ENCODE peak calls at places on chromosomes 13 and 19, in seven cellular contexts. E, M, L, O, C, I and U are unnamed samples.

GRCh38 chr19:17484520-17485180 is 14.3 kb downstream of the SLC27A1 start:
- DNase-seq in L (no peak), O (no peak), I (no peak), C (no peak), E (peak), M (no peak), U (no peak)

GRCh38 chr13:107347641-107348369 is 779.9 kb upstream of the ARGLU1 start:
- DNase-seq in I (no peak), C (no peak), L (no peak), E (no peak), M (no peak), O (no peak), U (no peak)

GRCh38 chr13:45292176-45292575 is 48.8 kb downstream of the TPT1 start:
- DNase-seq in M (peak), I (no peak), L (no peak), O (no peak), E (no peak), C (no peak), U (no peak)

GRCh38 chr13:114012921-114013320 is 39.0 kb upstream of the C13orf46 start:
- DNase-seq in C (no peak), L (no peak), M (no peak), E (no peak), O (no peak), I (no peak), U (no peak)

GRCh38 chr19:33264881-33265445 is 37.4 kb downstream of the CEBPA start:
- DNase-seq in E (no peak), I (no peak), L (no peak), O (no peak), M (no peak), C (no peak), U (no peak)

GRCh38 chr19:19192910-19193423 is 909 bp downstream of the RFXANK start:
- DNase-seq in E (no peak), O (no peak), M (no peak), C (no peak), L (no peak), I (no peak), U (no peak)

GRCh38 chr13:33073338-33073737 is 57.1 kb downstream of the KL start:
- DNase-seq in O (no peak), C (no peak), E (no peak), I (no peak), L (no peak), M (no peak), U (no peak)

GRCh38 chr19:55609326-55609725 is 3.9 kb downstream of the ZNF865 start:
- DNase-seq in E (no peak), M (no peak), C (no peak), L (no peak), O (no peak), I (no peak), U (no peak)

GRCh38 chr19:45782820-45783785 is 813 bp upstream of the DMPK start:
- DNase-seq in C (peak), E (no peak), O (no peak), L (no peak), I (peak), M (peak), U (peak)

GRCh38 chr13:98083507-98083906 is 59.4 kb upstream of the FARP1 start:
- DNase-seq in M (no peak), C (no peak), O (no peak), L (no peak), E (no peak), I (no peak), U (peak)

GRCh38 chr13:39457274-39457673 is 145.7 kb downstream of the LHFPL6 start:
- DNase-seq in M (no peak), C (no peak), O (no peak), L (no peak), E (no peak), I (no peak), U (no peak)

GRCh38 chr19:42528354-42529247 is at the start of gene CEACAM1:
- DNase-seq in M (no peak), O (no peak), C (no peak), L (no peak), E (no peak), I (peak), U (no peak)

GRCh38 chr13:72960541-72960940 is 98.3 kb upstream of the KLF5 start:
- DNase-seq in E (peak), O (no peak), C (no peak), M (no peak), I (no peak), L (no peak), U (no peak)

GRCh38 chr19:16619456-16619855 is 8.5 kb downstream of the MED26 start:
- DNase-seq in O (no peak), L (no peak), I (no peak), M (no peak), C (no peak), E (no peak), U (no peak)

GRCh38 chr19:50387176-50387867 is 3.2 kb downstream of the POLD1 start:
- DNase-seq in L (no peak), I (no peak), C (no peak), M (no peak), E (no peak), O (no peak), U (peak)

GRCh38 chr13:99878921-99879610 is 92.5 kb downstream of the ZIC5 start:
- DNase-seq in E (no peak), C (no peak), O (no peak), I (no peak), M (peak), L (no peak), U (no peak)

DNA sequence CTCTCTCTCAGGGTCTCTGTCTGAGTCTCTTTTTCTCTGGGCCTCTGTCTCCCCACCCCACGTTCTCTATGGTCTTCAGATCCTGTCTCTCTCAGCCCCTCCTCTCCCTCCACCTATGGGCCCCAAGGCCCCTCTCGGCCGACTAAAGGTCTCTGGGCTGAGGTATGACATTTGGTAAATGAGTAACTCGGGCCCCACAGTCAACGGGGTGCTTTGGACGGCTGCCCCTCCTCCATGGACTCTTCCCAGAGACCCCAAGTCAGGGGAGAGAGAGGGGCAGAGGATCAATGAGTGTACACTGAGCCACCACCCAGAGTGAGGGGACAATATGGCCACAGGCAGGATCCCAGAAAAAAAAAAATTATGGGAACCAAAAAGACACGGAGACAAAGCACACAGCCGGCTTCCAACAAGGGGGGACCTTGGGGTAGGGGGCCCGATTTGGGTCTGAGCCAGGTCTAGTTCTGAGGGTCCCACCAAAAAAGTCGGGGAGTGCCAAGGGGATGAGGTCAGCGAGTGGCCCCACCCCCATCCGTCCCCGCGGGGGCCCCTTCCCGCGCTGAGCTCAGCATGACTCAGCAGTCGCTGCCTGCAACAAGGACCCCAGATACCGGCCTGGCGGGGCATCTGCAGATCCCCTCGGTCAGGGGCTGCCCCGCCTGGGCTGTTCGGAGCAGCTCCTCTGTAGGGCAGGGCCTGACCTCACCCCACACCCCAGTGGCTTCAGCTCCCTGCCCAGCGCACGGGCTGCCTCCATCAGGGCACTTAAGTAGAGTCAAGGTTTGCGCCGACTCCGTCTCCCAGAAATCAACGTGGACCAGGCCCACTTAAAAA is 1.5 kb upstream of the FTL start:
- DNase-seq in M (peak), L (peak), E (peak), C (peak), I (peak), O (no peak), U (no peak)
- H3K4me3 ChIP-seq in M (peak), L (peak), E (peak), C (peak), I (peak), O (no peak), U (peak)

GRCh38 chr19:3389876-3390361 is 23.5 kb downstream of the NFIC start:
- DNase-seq in L (no peak), O (no peak), E (peak), I (no peak), M (peak), C (no peak), U (no peak)
- H3K27ac ChIP-seq in L (peak), O (no peak), E (no peak), I (peak), M (no peak), C (no peak), U (no peak)

DNA sequence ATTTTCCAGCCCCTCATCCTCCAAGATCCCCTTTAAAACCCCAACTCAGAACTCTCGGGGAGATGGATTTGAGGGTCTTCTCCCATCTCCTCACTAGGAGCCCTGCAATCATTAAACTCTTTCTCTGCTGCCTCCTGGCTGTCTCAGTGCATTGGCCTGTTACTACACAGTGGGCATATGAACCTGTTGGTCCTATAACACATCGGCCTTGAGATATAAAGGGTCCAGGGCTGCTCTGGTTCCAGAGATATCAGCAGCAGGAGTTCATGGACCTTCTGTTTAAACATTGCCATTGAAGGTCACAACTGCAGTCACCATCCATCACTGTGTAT is 3.8 kb upstream of the METTL21C start:
- DNase-seq in I (no peak), O (no peak), L (no peak), C (no peak), E (no peak), M (no peak), U (no peak)
- TF ChIP-seq CTCF in I (no peak), O (no peak), L (no peak), C (no peak), E (no peak), M (no peak), U (no peak)

GRCh38 chr13:41916173-41916954 is 44.5 kb downstream of the VWA8 start:
- DNase-seq in O (no peak), E (no peak), M (no peak), C (no peak), I (no peak), L (no peak), U (peak)
- H3K4me3 ChIP-seq in O (no peak), E (no peak), M (no peak), C (no peak), I (no peak), L (peak), U (no peak)

GRCh38 chr19:15248648-15249559 is 16.7 kb upstream of the EPHX3 start:
- DNase-seq in L (peak), I (peak), M (no peak), E (no peak), C (peak), O (no peak), U (peak)

GRCh38 chr19:15248106-15248505 is 15.9 kb upstream of the EPHX3 start:
- DNase-seq in E (no peak), I (no peak), M (no peak), L (no peak), C (no peak), O (no peak), U (peak)

GRCh38 chr19:15250635-15250993 is 18.4 kb upstream of the EPHX3 start:
- DNase-seq in O (no peak), L (no peak), C (no peak), E (no peak), M (no peak), I (no peak), U (no peak)

GRCh38 chr19:15249912-15250634 is 17.8 kb upstream of the EPHX3 start:
- DNase-seq in O (no peak), L (peak), I (no peak), M (no peak), C (peak), E (no peak), U (peak)

DNA sequence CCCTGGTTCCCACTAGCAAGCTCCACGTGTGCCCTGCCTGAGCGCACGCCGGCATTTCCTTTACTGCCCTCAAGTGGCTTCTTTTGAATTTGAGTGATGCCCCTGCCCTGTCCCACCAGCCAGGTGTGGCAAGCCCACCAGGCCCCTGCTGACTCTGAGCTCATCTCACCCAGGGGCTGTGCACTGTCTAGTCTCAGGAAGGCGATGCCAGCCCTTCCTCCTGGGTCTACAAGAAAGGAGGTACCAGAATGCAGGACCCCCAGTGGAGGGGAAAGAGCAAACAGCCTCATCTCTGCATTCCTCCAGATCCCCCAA is 17.3 kb upstream of the EPHX3 start:
- DNase-seq in O (no peak), C (no peak), L (no peak), M (no peak), E (no peak), I (no peak), U (no peak)
- H3K27ac ChIP-seq in O (peak), C (peak), L (peak), M (peak), E (peak), I (peak), U (peak)